ENCODE peak calls at places on chromosome 21, in six cellular contexts. Y is transverse colon, A is H1, H is esophagus muscularis mucosa, S is GM12878, F is suprapubic skin. C is an unnamed sample.

GRCh38 chr21:33578959-33579542 is 9.4 kb downstream of the DONSON start:
- DNase-seq in F (no peak), Y (no peak), S (no peak), A (no peak), H (no peak), C (no peak)

GRCh38 chr21:39029086-39029772 is 154.0 kb downstream of the PSMG1 start:
- DNase-seq in S (no peak), Y (no peak), F (no peak), H (no peak), A (no peak), C (no peak)

GRCh38 chr21:38057626-38058025 is 141.4 kb upstream of the KCNJ6 start:
- DNase-seq in H (no peak), A (no peak), F (no peak), S (no peak), Y (no peak), C (no peak)

GRCh38 chr21:24369278-24369677 is 1238.0 kb downstream of the MRPL39 start:
- DNase-seq in S (no peak), Y (no peak), H (no peak), F (no peak), A (no peak), C (no peak)

GRCh38 chr21:31730687-31731111 is 1.2 kb downstream of the SCAF4 start:
- DNase-seq in A (peak), S (no peak), Y (no peak), F (no peak), H (no peak), C (no peak)

GRCh38 chr21:39373634-39374033 is 24.7 kb upstream of the HMGN1 start:
- DNase-seq in Y (no peak), A (no peak), H (no peak), S (no peak), F (no peak), C (no peak)

GRCh38 chr21:32256226-32256625 is 22.6 kb downstream of the MIS18A start:
- DNase-seq in F (no peak), Y (no peak), H (no peak), A (no peak), S (no peak), C (no peak)

GRCh38 chr21:38669186-38669585 is 136.5 kb upstream of the ETS2 start:
- DNase-seq in S (no peak), F (no peak), Y (peak), A (no peak), H (no peak), C (no peak)

GRCh38 chr21:31395268-31395667 is 51.2 kb upstream of the TIAM1 start:
- DNase-seq in A (no peak), H (no peak), Y (no peak), S (no peak), F (peak), C (no peak)

GRCh38 chr21:35005825-35006224 is 43.3 kb downstream of the RUNX1 start:
- DNase-seq in Y (no peak), F (no peak), H (no peak), A (no peak), S (no peak), C (no peak)

GRCh38 chr21:26148834-26149354 is 21.7 kb downstream of the APP start:
- DNase-seq in F (no peak), Y (no peak), H (no peak), A (no peak), S (no peak), C (no peak)

GRCh38 chr21:38857152-38857825 is 51.6 kb downstream of the ETS2 start:
- DNase-seq in F (no peak), Y (no peak), A (no peak), S (no peak), H (peak), C (no peak)

GRCh38 chr21:40964691-40965090 is 117.7 kb upstream of the DSCAM start:
- DNase-seq in A (no peak), H (no peak), S (no peak), Y (no peak), F (no peak), C (no peak)

GRCh38 chr21:38756746-38757145 is 49.0 kb upstream of the ETS2 start:
- DNase-seq in Y (no peak), F (no peak), A (no peak), S (no peak), H (no peak), C (no peak)

GRCh38 chr21:36456714-36457399 is 23.1 kb downstream of the CLDN14 start:
- DNase-seq in Y (no peak), F (no peak), A (no peak), H (no peak), S (no peak), C (no peak)

GRCh38 chr21:36454706-36455105 is 25.2 kb downstream of the CLDN14 start:
- DNase-seq in S (no peak), H (no peak), A (no peak), F (no peak), Y (no peak), C (no peak)

GRCh38 chr21:36450511-36450910 is 29.4 kb downstream of the CLDN14 start:
- DNase-seq in A (no peak), H (no peak), F (no peak), S (no peak), Y (no peak), C (no peak)

GRCh38 chr21:36452281-36452680 is 27.6 kb downstream of the CLDN14 start:
- DNase-seq in F (no peak), H (no peak), S (no peak), A (no peak), Y (no peak), C (no peak)

DNA sequence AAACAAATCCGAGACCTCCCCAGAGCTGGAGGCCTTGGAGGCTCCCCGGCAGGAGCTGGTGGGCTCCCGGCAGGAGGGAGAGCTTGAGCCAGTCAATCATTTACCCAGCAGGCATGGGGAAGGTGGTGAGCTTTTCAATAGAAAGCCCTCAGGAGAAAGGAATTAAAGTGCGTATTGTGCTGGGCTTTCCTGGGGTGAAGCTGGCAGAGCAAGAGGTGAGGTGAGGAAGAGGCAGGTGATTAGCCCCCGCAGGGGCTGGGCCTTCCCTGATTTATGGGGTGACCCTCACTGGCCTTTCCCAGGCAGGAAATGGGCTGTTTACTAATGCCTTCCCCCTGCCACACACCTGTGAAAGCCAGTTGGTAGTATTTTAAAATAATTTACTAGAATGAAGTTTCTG is 25.8 kb downstream of the CLDN14 start:
- DNase-seq in F (no peak), A (no peak), Y (no peak), H (no peak), S (no peak), C (no peak)
- TF ChIP-seq EP300 in F (no peak), A (no peak), Y (no peak), H (no peak), S (no peak), C (no peak)

GRCh38 chr21:36297555-36297937 is 22.5 kb upstream of the MORC3 start:
- DNase-seq in F (peak), S (peak), Y (no peak), A (no peak), H (no peak), C (no peak)

GRCh38 chr21:36297938-36298572 is 21.9 kb upstream of the MORC3 start:
- DNase-seq in H (no peak), S (peak), Y (peak), F (peak), A (no peak), C (peak)
- H3K4me3 ChIP-seq in H (no peak), S (peak), Y (peak), F (peak), A (no peak), C (peak)

DNA sequence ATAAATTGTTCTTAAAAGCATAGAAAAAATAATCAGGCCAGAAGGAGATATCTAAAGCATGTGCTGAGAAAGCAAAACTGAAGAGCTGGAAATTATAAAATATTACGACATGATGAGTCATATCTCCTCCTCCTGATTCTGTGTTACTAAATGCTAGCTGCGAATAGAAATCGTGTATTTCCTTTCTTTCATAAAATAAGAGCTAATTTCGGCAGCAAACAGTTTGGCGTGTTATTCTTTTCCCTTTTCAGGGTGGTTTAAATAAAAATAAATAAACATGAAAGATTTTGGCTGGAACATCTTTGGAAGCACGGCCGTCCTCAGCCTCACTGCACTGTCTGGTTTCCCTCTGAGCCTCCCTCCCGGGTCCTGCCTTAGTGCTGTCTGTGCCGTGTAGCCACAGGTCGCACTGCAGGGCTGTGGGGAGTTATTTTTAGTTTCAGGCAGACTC is 56.0 kb downstream of the ADARB1 start:
- DNase-seq in Y (no peak), H (no peak), F (no peak), S (no peak), A (no peak), C (no peak)
- TF ChIP-seq POLR2AphosphoS5 in Y (no peak), H (peak), F (no peak), S (no peak), A (no peak), C (no peak)

GRCh38 chr21:15442743-15443142 is 287.0 kb upstream of the USP25 start:
- DNase-seq in F (no peak), Y (no peak), H (no peak), S (no peak), A (no peak), C (no peak)

GRCh38 chr21:15441999-15442398 is 287.8 kb upstream of the USP25 start:
- DNase-seq in F (no peak), H (no peak), Y (no peak), A (no peak), S (no peak), C (no peak)

GRCh38 chr21:15444118-15444960 is 285.4 kb upstream of the USP25 start:
- DNase-seq in F (no peak), A (no peak), Y (no peak), H (no peak), S (no peak), C (no peak)

GRCh38 chr21:15445327-15445726 is 284.5 kb upstream of the USP25 start:
- DNase-seq in F (no peak), H (no peak), S (peak), A (no peak), Y (no peak), C (no peak)

DNA sequence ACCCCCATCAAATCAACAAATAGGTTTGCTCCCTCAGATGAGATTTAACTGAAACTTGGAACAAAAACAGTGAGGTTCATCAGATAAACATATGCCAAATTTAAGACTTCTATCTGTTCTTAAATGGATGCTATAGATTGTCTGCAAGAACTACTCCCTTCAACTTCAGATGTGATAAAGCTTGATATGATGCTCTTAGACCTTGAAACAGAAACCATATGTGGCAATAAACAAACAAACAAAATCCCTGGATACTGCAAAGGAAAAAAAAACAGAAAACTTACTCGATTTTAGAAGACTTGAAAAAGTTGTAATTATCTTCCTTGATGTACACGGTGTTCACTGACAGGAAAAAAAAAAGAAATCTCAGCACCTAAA is 286.1 kb upstream of the USP25 start:
- DNase-seq in Y (no peak), F (no peak), S (no peak), A (no peak), H (no peak), C (no peak)
- TF ChIP-seq EP300 in Y (no peak), F (no peak), S (no peak), A (no peak), H (no peak), C (no peak)